ENCODE peak calls at places on chromosome 7, in nine cellular contexts. O is astrocyte of the spinal cord, U is A673, Z is Peyer's patch, P is dorsolateral prefrontal cortex, F is H9, M is fibroblast of lung, W is Panc1, T is A549. D is an unnamed sample.

GRCh38 chr7:82980130-82980529 is 182.6 kb downstream of the PCLO start:
- DNase-seq in O (no peak), U (no peak), Z (no peak), P (no peak), F (no peak), M (no peak), W (no peak), T (no peak), D (no peak)

GRCh38 chr7:32255036-32255435 is 184.8 kb upstream of the PDE1C start:
- DNase-seq in O (no peak), U (no peak), Z (no peak), P (no peak), F (no peak), M (no peak), W (no peak), T (no peak), D (no peak)

GRCh38 chr7:157568071-157568784 is 231.4 kb downstream of the DNAJB6 start:
- DNase-seq in O (no peak), U (no peak), Z (no peak), P (no peak), F (no peak), M (no peak), W (no peak), T (no peak), D (no peak)

GRCh38 chr7:93117852-93118530 is at the start of gene SAMD9:
- DNase-seq in O (peak; percentile 82), U (peak; percentile 85), Z (peak; percentile 82), P (no peak), F (no peak), M (peak; percentile 90), W (peak; percentile 39), T (peak; percentile 73), D (no peak)

GRCh38 chr7:20598479-20599419 is 16.7 kb upstream of the ABCB5 start:
- DNase-seq in O (peak; percentile 74), U (peak; percentile 74), Z (peak; percentile 49), P (no peak), F (no peak), M (peak; percentile 81), W (peak; percentile 67), T (peak; percentile 33), D (no peak)

GRCh38 chr7:158911734-158912133 is 55.4 kb downstream of the DYNC2I1 start:
- DNase-seq in O (no peak), U (no peak), Z (no peak), P (no peak), F (no peak), M (no peak), W (no peak), T (no peak), D (no peak)

GRCh38 chr7:27149817-27150567 is 2.4 kb downstream of the HOXA3 start:
- DNase-seq in O (no peak), U (no peak), Z (peak; percentile 53), P (peak; percentile 29), F (no peak), M (no peak), W (no peak), T (no peak), D (peak; percentile 46)

GRCh38 chr7:111789880-111790279 is 227.6 kb upstream of the IMMP2L start:
- DNase-seq in O (peak; percentile 15), U (peak; percentile 4), Z (no peak), P (no peak), F (no peak), M (no peak), W (no peak), T (no peak), D (no peak)

GRCh38 chr7:17021205-17021604 is 139.4 kb upstream of the AGR3 start:
- DNase-seq in O (no peak), U (no peak), Z (no peak), P (no peak), F (no peak), M (no peak), W (no peak), T (no peak), D (no peak)

GRCh38 chr7:151819826-151820225 is 57.1 kb downstream of the PRKAG2 start:
- DNase-seq in O (no peak), U (no peak), Z (peak; percentile 88), P (no peak), F (no peak), M (no peak), W (no peak), T (no peak), D (no peak)

GRCh38 chr7:112740667-112741066 is 49.5 kb downstream of the TMEM168 start:
- DNase-seq in O (no peak), U (no peak), Z (no peak), P (no peak), F (no peak), M (no peak), W (no peak), T (no peak), D (no peak)

GRCh38 chr7:155998766-155999630 is 186.7 kb upstream of the SHH start:
- DNase-seq in O (no peak), U (no peak), Z (no peak), P (no peak), F (peak; percentile 19), M (no peak), W (no peak), T (no peak), D (no peak)

GRCh38 chr7:128167316-128167691 is 73.8 kb upstream of the LEP start:
- DNase-seq in O (peak; percentile 77), U (peak; percentile 71), Z (peak; percentile 45), P (peak; percentile 70), F (peak; percentile 53), M (peak; percentile 72), W (no peak), T (peak; percentile 72), D (peak; percentile 50)

GRCh38 chr7:95509199-95509598 is 23.5 kb downstream of the ASB4 start:
- DNase-seq in O (peak; percentile 84), U (peak; percentile 80), Z (no peak), P (peak; percentile 57), F (peak; percentile 50), M (peak; percentile 70), W (no peak), T (no peak), D (no peak)

GRCh38 chr7:11193888-11194287 is 220.2 kb downstream of the PHF14 start:
- DNase-seq in O (no peak), U (no peak), Z (no peak), P (no peak), F (no peak), M (no peak), W (no peak), T (no peak), D (no peak)

GRCh38 chr7:27462575-27463270 is 200.0 kb downstream of the HIBADH start:
- DNase-seq in O (peak; percentile 12), U (no peak), Z (no peak), P (no peak), F (no peak), M (peak; percentile 9), W (no peak), T (no peak), D (no peak)

GRCh38 chr7:97313900-97314299 is 196.4 kb downstream of the SDHAF3 start:
- DNase-seq in O (no peak), U (no peak), Z (no peak), P (no peak), F (no peak), M (no peak), W (no peak), T (no peak), D (no peak)

DNA sequence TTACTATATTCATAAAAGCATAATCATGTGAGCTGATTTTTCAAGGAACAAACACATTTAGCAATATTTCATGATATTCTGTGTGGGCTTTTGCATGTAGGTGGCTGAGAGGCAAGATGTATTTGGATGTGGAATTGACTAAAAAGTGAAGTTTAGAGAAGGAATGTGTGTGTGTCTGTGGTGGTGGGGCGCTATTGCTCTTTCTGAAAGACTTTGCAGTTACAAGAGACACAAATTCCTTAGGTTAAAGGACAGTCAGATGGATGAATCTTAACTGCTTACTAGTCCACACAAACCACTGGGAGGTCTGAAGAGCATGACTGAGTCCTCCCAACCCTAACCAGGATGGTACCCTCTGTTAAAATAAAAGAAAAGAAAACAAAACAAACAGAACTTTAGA is 200.1 kb downstream of the SDHAF3 start:
- DNase-seq in O (no peak), U (no peak), Z (no peak), P (no peak), F (no peak), M (no peak), W (no peak), T (no peak), D (no peak)
- TF ChIP-seq CTCF in O (no peak), U (no peak), Z (no peak), P (no peak), F (peak; percentile 35), M (no peak), W (no peak), T (no peak), D (no peak)

GRCh38 chr7:35849158-35849831 is 48.4 kb downstream of the SEPTIN7 start:
- DNase-seq in O (peak; percentile 21), U (peak; percentile 29), Z (no peak), P (no peak), F (no peak), M (no peak), W (no peak), T (no peak), D (no peak)
- TF ChIP-seq CTCF in O (no peak), U (no peak), Z (no peak), P (no peak), F (no peak), M (no peak), W (peak; percentile 25), T (no peak), D (no peak)

DNA sequence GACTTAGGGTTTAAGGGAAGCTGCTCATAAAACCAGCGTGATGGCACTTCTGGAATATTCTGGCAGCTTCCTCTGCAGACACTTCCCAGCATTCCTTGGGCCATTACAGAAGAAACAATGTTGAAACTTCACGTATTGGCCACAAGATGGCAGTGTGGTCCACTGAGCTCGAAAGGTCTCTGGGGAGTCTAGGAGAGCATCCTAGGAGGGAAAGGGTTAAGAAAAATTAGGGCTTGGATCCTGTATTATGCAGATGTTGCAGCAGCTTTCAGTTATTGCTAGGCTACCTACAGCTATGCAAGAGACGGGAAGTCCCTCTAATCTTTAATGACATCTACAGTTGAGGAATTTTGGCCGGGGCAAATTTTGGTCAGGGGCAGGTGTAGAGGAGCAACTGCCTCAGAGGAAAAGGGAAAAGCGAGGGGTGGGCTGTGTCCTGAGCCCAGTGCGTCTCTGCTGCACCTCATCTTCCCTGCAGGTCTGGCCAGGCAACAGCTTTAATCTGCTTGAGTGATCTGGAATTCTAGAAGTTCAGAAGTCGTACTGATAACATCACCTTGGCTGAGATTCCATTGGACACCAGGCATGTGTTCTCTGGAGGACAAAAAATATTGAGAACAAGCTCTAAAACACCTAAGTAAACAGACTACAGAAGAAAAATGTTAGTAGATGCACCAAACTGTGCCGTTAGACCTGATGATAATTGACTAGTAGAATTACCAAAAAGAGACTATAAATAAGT is 220.8 kb upstream of the PRSS58 start:
- DNase-seq in O (peak; percentile 62), U (peak; percentile 74), Z (peak; percentile 65), P (no peak), F (no peak), M (peak; percentile 71), W (no peak), T (peak; percentile 12), D (no peak)
- TF ChIP-seq CTCF in O (peak; percentile 70), U (peak; percentile 78), Z (peak; percentile 56), P (no peak), F (peak; percentile 78), M (peak; percentile 74), W (peak; percentile 78), T (peak; percentile 47), D (peak; percentile 48)

DNA sequence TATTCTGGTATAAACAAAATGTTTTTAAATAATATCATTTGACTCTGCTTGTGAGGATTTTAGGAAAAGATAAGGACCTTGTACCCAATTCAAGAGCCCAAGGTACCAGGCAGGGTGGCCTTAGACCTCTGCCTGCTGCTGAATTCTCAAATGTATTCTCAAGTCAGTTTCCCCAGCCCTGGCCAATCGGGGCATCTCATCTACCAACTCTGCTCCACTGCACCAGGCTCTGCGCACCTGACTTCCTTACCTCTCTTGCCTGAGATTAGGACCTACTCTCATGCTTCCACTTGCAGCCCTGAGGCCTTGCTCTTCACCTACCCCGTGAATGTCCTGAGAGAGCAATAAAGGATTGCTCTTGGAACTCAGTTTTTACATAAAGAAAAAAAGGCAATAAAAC is 69.6 kb upstream of the EZH2 start:
- DNase-seq in O (no peak), U (no peak), Z (no peak), P (no peak), F (no peak), M (no peak), W (no peak), T (no peak), D (no peak)
- TF ChIP-seq CTCF in O (no peak), U (no peak), Z (no peak), P (no peak), F (no peak), M (no peak), W (no peak), T (no peak), D (no peak)